ENCODE peak calls at places on chromosomes 7 and 10, in ten cellular contexts. C is tibial artery, R is Peyer's patch, J is AG04450, G is cardiac muscle cell, H is ovary, S is psoas muscle, P is IMR-90, B is left ventricle myocardium inferior, T is pancreas. X is an unnamed sample.

GRCh38 chr7:100007887-100008286 is 7.5 kb upstream of the ZKSCAN1 start:
- DNase-seq in C (no peak), R (no peak), J (no peak), G (no peak), H (no peak), S (no peak), P (no peak), B (no peak), T (no peak), X (no peak)

GRCh38 chr10:123269017-123269552 is 114.9 kb downstream of the BUB3 start:
- DNase-seq in C (no peak), R (no peak), J (no peak), G (no peak), H (no peak), S (no peak), P (no peak), B (no peak), T (no peak), X (no peak)

GRCh38 chr10:9262770-9263169 is 1208.3 kb downstream of the GATA3 start:
- DNase-seq in C (no peak), R (no peak), J (no peak), G (no peak), H (no peak), S (no peak), P (peak), B (no peak), T (no peak), X (no peak)

GRCh38 chr10:24469993-24470392 is 253.7 kb downstream of the ARHGAP21 start:
- DNase-seq in C (no peak), R (peak), J (no peak), G (no peak), H (no peak), S (no peak), P (no peak), B (no peak), T (no peak), X (no peak)

GRCh38 chr7:158042156-158042880 is 545.3 kb downstream of the PTPRN2 start:
- DNase-seq in C (peak), R (peak), J (no peak), G (no peak), H (no peak), S (no peak), P (no peak), B (no peak), T (no peak), X (no peak)

GRCh38 chr7:12549106-12549505 is 21.4 kb upstream of the SCIN start:
- DNase-seq in C (no peak), R (no peak), J (no peak), G (no peak), H (no peak), S (no peak), P (peak), B (no peak), T (no peak), X (no peak)

GRCh38 chr7:75534727-75535307 is 42.7 kb downstream of the SPDYE5 start:
- DNase-seq in C (no peak), R (no peak), J (peak), G (peak), H (no peak), S (no peak), P (peak), B (no peak), T (no peak), X (peak)

GRCh38 chr7:134787720-134788119 is 8.3 kb downstream of the CALD1 start:
- DNase-seq in C (no peak), R (no peak), J (no peak), G (no peak), H (no peak), S (no peak), P (no peak), B (no peak), T (no peak), X (no peak)

GRCh38 chr7:114084381-114085312 is 165.8 kb upstream of the PPP1R3A start:
- DNase-seq in C (no peak), R (peak), J (no peak), G (peak), H (peak), S (peak), P (no peak), B (peak), T (peak), X (peak)

GRCh38 chr10:12909836-12910185 is 91.7 kb downstream of the CCDC3 start:
- DNase-seq in C (peak), R (no peak), J (peak), G (no peak), H (peak), S (no peak), P (peak), B (no peak), T (no peak), X (no peak)

GRCh38 chr7:73830872-73831655 is at the start of gene CLDN4:
- DNase-seq in C (no peak), R (peak), J (no peak), G (no peak), H (no peak), S (no peak), P (no peak), B (no peak), T (peak), X (no peak)

GRCh38 chr7:85275204-85275603 is 88.3 kb upstream of the SEMA3D start:
- DNase-seq in C (no peak), R (no peak), J (no peak), G (no peak), H (no peak), S (no peak), P (no peak), B (no peak), T (no peak), X (no peak)

GRCh38 chr7:41755100-41755499 is 52.2 kb upstream of the INHBA start:
- DNase-seq in C (no peak), R (no peak), J (no peak), G (no peak), H (no peak), S (no peak), P (no peak), B (no peak), T (no peak), X (no peak)

GRCh38 chr7:134071355-134072331 is 55.5 kb upstream of the LRGUK start:
- DNase-seq in C (no peak), R (no peak), J (no peak), G (no peak), H (no peak), S (no peak), P (no peak), B (no peak), T (no peak), X (peak)

GRCh38 chr10:70575874-70576802 is 26.4 kb downstream of the PRF1 start:
- DNase-seq in C (peak), R (no peak), J (no peak), G (peak), H (peak), S (peak), P (no peak), B (peak), T (peak), X (peak)

DNA sequence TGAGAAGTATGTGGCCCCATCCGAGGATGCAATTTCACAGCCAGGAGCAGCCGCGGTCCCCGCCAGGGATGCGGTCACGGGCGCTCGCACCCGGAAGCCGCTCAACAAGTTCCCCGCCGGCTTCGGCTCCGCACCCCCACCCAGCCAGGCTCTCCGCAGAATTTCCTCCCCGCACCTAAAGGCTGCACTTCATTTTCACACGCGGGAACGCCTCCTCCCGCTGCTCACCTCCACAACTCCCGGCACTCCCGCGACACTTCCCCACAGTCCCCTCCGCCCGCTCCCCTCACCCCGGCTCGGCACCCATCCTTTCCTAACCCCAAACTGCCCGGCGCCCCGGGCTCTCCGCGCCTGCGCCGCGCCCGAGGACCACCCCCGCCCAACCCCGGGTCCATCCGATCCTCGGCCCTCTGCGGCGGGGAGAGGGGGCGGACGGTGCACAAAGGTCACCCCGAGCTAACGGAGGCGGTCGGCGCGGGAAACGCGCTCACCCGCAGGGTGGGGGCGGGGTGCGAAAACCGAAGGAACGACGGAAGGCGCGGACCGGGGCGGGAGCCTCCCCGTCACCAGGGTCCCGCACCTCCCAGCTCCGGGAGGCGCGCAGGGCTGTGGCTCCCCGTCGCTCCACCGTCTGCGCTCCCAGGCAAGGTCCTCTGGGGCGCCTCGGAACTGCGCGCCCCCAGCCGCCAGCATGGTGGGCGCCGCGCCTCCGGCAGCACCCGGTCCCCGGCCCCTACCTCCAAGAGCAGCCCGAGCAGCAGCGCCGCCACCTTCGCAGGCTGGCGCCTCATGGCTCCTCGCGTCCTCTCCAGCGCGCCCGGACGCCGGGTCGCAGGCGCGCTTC is 546 bp downstream of the VOPP1 start:
- DNase-seq in C (no peak), R (peak), J (no peak), G (peak), H (peak), S (peak), P (peak), B (peak), T (peak), X (peak)
- TF ChIP-seq CTCF in C (no peak), R (no peak), J (no peak), G (no peak), H (peak), S (peak), P (peak), B (peak), T (no peak), X (no peak)

GRCh38 chr7:149794665-149795064 is 21.3 kb upstream of the ZNF467 start:
- DNase-seq in C (no peak), R (no peak), J (no peak), G (no peak), H (no peak), S (no peak), P (no peak), B (no peak), T (no peak), X (no peak)

GRCh38 chr7:149797771-149798170 is 24.4 kb upstream of the ZNF467 start:
- DNase-seq in C (no peak), R (no peak), J (no peak), G (no peak), H (no peak), S (no peak), P (no peak), B (no peak), T (no peak), X (no peak)

GRCh38 chr7:149795126-149795525 is 21.7 kb upstream of the ZNF467 start:
- DNase-seq in C (no peak), R (no peak), J (no peak), G (no peak), H (no peak), S (no peak), P (no peak), B (no peak), T (no peak), X (no peak)

GRCh38 chr7:149793261-149793660 is 19.9 kb upstream of the ZNF467 start:
- DNase-seq in C (no peak), R (no peak), J (no peak), G (no peak), H (no peak), S (no peak), P (no peak), B (no peak), T (no peak), X (no peak)

GRCh38 chr7:149796287-149796860 is 23.0 kb upstream of the ZNF467 start:
- DNase-seq in C (no peak), R (no peak), J (no peak), G (no peak), H (no peak), S (no peak), P (no peak), B (no peak), T (no peak), X (no peak)
- TF ChIP-seq CTCF in C (no peak), R (no peak), J (no peak), G (no peak), H (no peak), S (no peak), P (no peak), B (no peak), T (no peak), X (no peak)

DNA sequence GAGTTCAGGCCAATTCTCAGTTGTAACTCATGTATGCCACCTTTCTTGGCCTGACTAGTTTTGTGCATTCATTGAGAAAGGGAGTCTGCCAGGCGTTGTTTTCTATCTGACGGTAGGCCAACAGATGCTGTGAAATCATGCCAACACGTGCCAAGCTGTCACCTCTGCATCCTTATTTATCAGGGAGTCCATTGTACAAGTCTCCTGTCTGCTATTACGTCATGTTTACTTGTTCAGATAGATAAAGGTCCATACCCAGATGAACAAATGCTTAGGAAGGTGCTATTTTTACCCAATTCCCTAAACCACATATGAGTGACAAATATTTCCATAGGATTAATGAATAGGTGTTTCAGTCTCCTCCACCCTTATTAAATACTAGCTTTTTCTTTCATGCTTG is 127.2 kb upstream of the CDK6 start:
- DNase-seq in C (no peak), R (no peak), J (no peak), G (no peak), H (no peak), S (no peak), P (no peak), B (no peak), T (no peak), X (no peak)
- TF ChIP-seq CTCF in C (no peak), R (no peak), J (no peak), G (no peak), H (no peak), S (no peak), P (no peak), B (no peak), T (no peak), X (no peak)

GRCh38 chr10:133611079-133611478 is 15.5 kb downstream of the FRG2B start:
- DNase-seq in C (no peak), R (no peak), J (no peak), G (no peak), H (no peak), S (no peak), P (no peak), B (no peak), T (no peak), X (no peak)

GRCh38 chr10:133613699-133614098 is 12.9 kb downstream of the FRG2B start:
- DNase-seq in C (no peak), R (no peak), J (no peak), G (no peak), H (no peak), S (no peak), P (no peak), B (no peak), T (no peak), X (no peak)

GRCh38 chr10:133608855-133609254 is 17.7 kb downstream of the FRG2B start:
- DNase-seq in C (no peak), R (no peak), J (no peak), G (peak), H (no peak), S (no peak), P (no peak), B (no peak), T (no peak), X (peak)
- TF ChIP-seq CTCF in C (peak), R (no peak), J (peak), G (peak), H (no peak), S (peak), P (peak), B (peak), T (peak), X (peak)

GRCh38 chr10:102384053-102384452 is 11.5 kb upstream of the NFKB2 start:
- DNase-seq in C (no peak), R (no peak), J (no peak), G (peak), H (no peak), S (no peak), P (no peak), B (no peak), T (no peak), X (no peak)
- TF ChIP-seq CTCF in C (no peak), R (no peak), J (peak), G (peak), H (no peak), S (no peak), P (peak), B (no peak), T (no peak), X (no peak)

GRCh38 chr10:104584541-104584940 is 56.5 kb upstream of the SORCS3 start:
- DNase-seq in C (no peak), R (no peak), J (no peak), G (no peak), H (no peak), S (no peak), P (no peak), B (no peak), T (no peak), X (no peak)
- TF ChIP-seq CTCF in C (no peak), R (no peak), J (no peak), G (no peak), H (no peak), S (no peak), P (no peak), B (no peak), T (no peak), X (no peak)

GRCh38 chr7:24979863-24980694 is at the start of gene OSBPL3:
- DNase-seq in C (peak), R (peak), J (peak), G (peak), H (peak), S (peak), P (peak), B (peak), T (peak), X (peak)
- TF ChIP-seq CTCF in C (no peak), R (no peak), J (peak), G (no peak), H (no peak), S (no peak), P (peak), B (no peak), T (no peak), X (no peak)

GRCh38 chr10:63766766-63767505 is 245.7 kb downstream of the REEP3 start:
- DNase-seq in C (no peak), R (no peak), J (no peak), G (peak), H (no peak), S (no peak), P (peak), B (no peak), T (no peak), X (no peak)

GRCh38 chr10:63769367-63769766 is 248.2 kb downstream of the REEP3 start:
- DNase-seq in C (no peak), R (no peak), J (no peak), G (no peak), H (no peak), S (no peak), P (no peak), B (no peak), T (no peak), X (no peak)

GRCh38 chr10:63765126-63765525 is 243.9 kb downstream of the REEP3 start:
- DNase-seq in C (no peak), R (no peak), J (no peak), G (no peak), H (no peak), S (no peak), P (peak), B (no peak), T (no peak), X (no peak)

GRCh38 chr10:63770523-63770922 is 249.3 kb downstream of the REEP3 start:
- DNase-seq in C (no peak), R (no peak), J (no peak), G (no peak), H (no peak), S (no peak), P (no peak), B (no peak), T (no peak), X (no peak)

GRCh38 chr10:63767512-63767911 is 246.3 kb downstream of the REEP3 start:
- DNase-seq in C (no peak), R (no peak), J (no peak), G (peak), H (no peak), S (no peak), P (peak), B (no peak), T (no peak), X (peak)
- TF ChIP-seq CTCF in C (peak), R (no peak), J (peak), G (peak), H (peak), S (peak), P (peak), B (peak), T (no peak), X (no peak)

GRCh38 chr7:44565097-44565794 is 8.5 kb downstream of the DDX56 start:
- DNase-seq in C (peak), R (peak), J (no peak), G (peak), H (peak), S (peak), P (peak), B (peak), T (peak), X (peak)

GRCh38 chr7:44567884-44568283 is 5.8 kb downstream of the DDX56 start:
- DNase-seq in C (peak), R (no peak), J (no peak), G (no peak), H (no peak), S (no peak), P (no peak), B (no peak), T (no peak), X (no peak)

GRCh38 chr7:44566680-44567079 is 7.0 kb downstream of the DDX56 start:
- DNase-seq in C (peak), R (no peak), J (no peak), G (no peak), H (no peak), S (no peak), P (no peak), B (no peak), T (no peak), X (no peak)

GRCh38 chr7:44564606-44565005 is 9.1 kb downstream of the DDX56 start:
- DNase-seq in C (peak), R (no peak), J (no peak), G (no peak), H (no peak), S (no peak), P (no peak), B (no peak), T (no peak), X (no peak)

GRCh38 chr7:44565795-44566559 is 7.7 kb downstream of the DDX56 start:
- DNase-seq in C (peak), R (no peak), J (no peak), G (no peak), H (no peak), S (no peak), P (no peak), B (no peak), T (no peak), X (no peak)
- TF ChIP-seq CTCF in C (no peak), R (no peak), J (no peak), G (no peak), H (no peak), S (no peak), P (no peak), B (no peak), T (no peak), X (no peak)

DNA sequence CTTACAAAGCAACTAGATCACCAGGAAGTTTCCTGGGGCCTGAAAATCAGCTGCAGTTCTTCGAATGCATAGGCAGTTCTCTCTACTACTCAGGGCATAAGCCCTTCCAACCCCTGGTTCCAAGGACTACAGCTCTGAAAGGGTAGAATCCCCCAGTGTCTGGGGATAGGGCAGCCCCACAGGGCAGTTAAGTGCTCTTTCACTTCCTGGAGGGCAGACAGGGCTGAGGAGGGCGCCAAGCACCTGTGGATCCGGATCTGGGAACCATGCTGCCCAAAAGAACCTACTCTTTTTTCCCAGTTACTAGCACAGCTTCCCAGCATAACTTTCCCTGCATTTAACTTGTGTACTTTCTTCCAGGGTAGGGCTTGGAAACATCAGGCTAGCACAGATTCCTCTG is 41.1 kb downstream of the CXCL12 start:
- DNase-seq in C (no peak), R (no peak), J (no peak), G (no peak), H (no peak), S (no peak), P (no peak), B (no peak), T (no peak), X (no peak)
- TF ChIP-seq CTCF in C (no peak), R (no peak), J (no peak), G (no peak), H (no peak), S (peak), P (no peak), B (no peak), T (peak), X (no peak)

X was measured in GM20000.